ENCODE peak calls at places on chromosomes 3 and 15, in nine cellular contexts. One of them, this sample, is unnamed.

GRCh38 chr15:66498501-66499386 is 1.2 kb upstream of the SNAPC5 start:
- DNase-seq in MCF 10A: no peak
- DNase-seq in GM19239: no peak
- DNase-seq in NCI-H446 treated with DMSO at 0.1 percent for 48 hours: peak
- DNase-seq in hepatic stellate cell: no peak
- DNase-seq in effector CD4-positive, alpha-beta T cell: no peak
- DNase-seq in fibroblast of the aortic adventitia: peak
- DNase-seq in foreskin keratinocyte: no peak
- DNase-seq in stimulated activated CD4-positive, alpha-beta T cell treated with anti-CD3 and anti-CD28 coated beads, Interleukin-1b, Interleukin-23, amount 100 ng/mL, for 4 hours: no peak
- DNase-seq in this sample: no peak

GRCh38 chr3:71104090-71104489 is 479.4 kb downstream of the FOXP1 start:
- DNase-seq in stimulated activated CD4-positive, alpha-beta T cell treated with anti-CD3 and anti-CD28 coated beads, Interleukin-1b, Interleukin-23, amount 100 ng/mL, for 4 hours: no peak
- DNase-seq in fibroblast of the aortic adventitia: peak
- DNase-seq in NCI-H446 treated with DMSO at 0.1 percent for 48 hours: no peak
- DNase-seq in foreskin keratinocyte: no peak
- DNase-seq in effector CD4-positive, alpha-beta T cell: no peak
- DNase-seq in hepatic stellate cell: peak
- DNase-seq in GM19239: no peak
- DNase-seq in MCF 10A: no peak
- DNase-seq in this sample: no peak

GRCh38 chr3:123949606-123950005 is 11.4 kb downstream of the CCDC14 start:
- DNase-seq in stimulated activated CD4-positive, alpha-beta T cell treated with anti-CD3 and anti-CD28 coated beads, Interleukin-1b, Interleukin-23, amount 100 ng/mL, for 4 hours: no peak
- DNase-seq in hepatic stellate cell: peak
- DNase-seq in MCF 10A: no peak
- DNase-seq in GM19239: no peak
- DNase-seq in effector CD4-positive, alpha-beta T cell: no peak
- DNase-seq in fibroblast of the aortic adventitia: peak
- DNase-seq in NCI-H446 treated with DMSO at 0.1 percent for 48 hours: no peak
- DNase-seq in foreskin keratinocyte: peak
- DNase-seq in this sample: no peak

GRCh38 chr3:145182196-145182911 is 978.6 kb downstream of the PLOD2 start:
- DNase-seq in hepatic stellate cell: no peak
- DNase-seq in foreskin keratinocyte: no peak
- DNase-seq in GM19239: no peak
- DNase-seq in MCF 10A: no peak
- DNase-seq in NCI-H446 treated with DMSO at 0.1 percent for 48 hours: no peak
- DNase-seq in fibroblast of the aortic adventitia: peak
- DNase-seq in stimulated activated CD4-positive, alpha-beta T cell treated with anti-CD3 and anti-CD28 coated beads, Interleukin-1b, Interleukin-23, amount 100 ng/mL, for 4 hours: no peak
- DNase-seq in effector CD4-positive, alpha-beta T cell: no peak
- DNase-seq in this sample: no peak

GRCh38 chr3:112048911-112049310 is 14.4 kb downstream of the TMPRSS7 start:
- DNase-seq in hepatic stellate cell: no peak
- DNase-seq in GM19239: no peak
- DNase-seq in NCI-H446 treated with DMSO at 0.1 percent for 48 hours: no peak
- DNase-seq in effector CD4-positive, alpha-beta T cell: no peak
- DNase-seq in MCF 10A: no peak
- DNase-seq in stimulated activated CD4-positive, alpha-beta T cell treated with anti-CD3 and anti-CD28 coated beads, Interleukin-1b, Interleukin-23, amount 100 ng/mL, for 4 hours: no peak
- DNase-seq in foreskin keratinocyte: no peak
- DNase-seq in fibroblast of the aortic adventitia: no peak
- DNase-seq in this sample: no peak

GRCh38 chr3:46931631-46932441 is 44.7 kb downstream of the CCDC12 start:
- DNase-seq in effector CD4-positive, alpha-beta T cell: no peak
- DNase-seq in MCF 10A: no peak
- DNase-seq in stimulated activated CD4-positive, alpha-beta T cell treated with anti-CD3 and anti-CD28 coated beads, Interleukin-1b, Interleukin-23, amount 100 ng/mL, for 4 hours: no peak
- DNase-seq in hepatic stellate cell: peak
- DNase-seq in foreskin keratinocyte: no peak
- DNase-seq in fibroblast of the aortic adventitia: no peak
- DNase-seq in NCI-H446 treated with DMSO at 0.1 percent for 48 hours: no peak
- DNase-seq in GM19239: no peak
- DNase-seq in this sample: no peak

GRCh38 chr3:151178208-151178845 is 24.7 kb downstream of the GPR171 start:
- DNase-seq in NCI-H446 treated with DMSO at 0.1 percent for 48 hours: no peak
- DNase-seq in GM19239: no peak
- DNase-seq in MCF 10A: no peak
- DNase-seq in foreskin keratinocyte: no peak
- DNase-seq in fibroblast of the aortic adventitia: no peak
- DNase-seq in effector CD4-positive, alpha-beta T cell: no peak
- DNase-seq in hepatic stellate cell: no peak
- DNase-seq in stimulated activated CD4-positive, alpha-beta T cell treated with anti-CD3 and anti-CD28 coated beads, Interleukin-1b, Interleukin-23, amount 100 ng/mL, for 4 hours: no peak
- DNase-seq in this sample: no peak

GRCh38 chr3:38003371-38003816 is 12.8 kb downstream of the VILL start:
- DNase-seq in hepatic stellate cell: peak
- DNase-seq in GM19239: no peak
- DNase-seq in stimulated activated CD4-positive, alpha-beta T cell treated with anti-CD3 and anti-CD28 coated beads, Interleukin-1b, Interleukin-23, amount 100 ng/mL, for 4 hours: peak
- DNase-seq in fibroblast of the aortic adventitia: peak
- DNase-seq in effector CD4-positive, alpha-beta T cell: peak
- DNase-seq in NCI-H446 treated with DMSO at 0.1 percent for 48 hours: no peak
- DNase-seq in foreskin keratinocyte: no peak
- DNase-seq in MCF 10A: peak
- DNase-seq in this sample: no peak

GRCh38 chr15:41233367-41233771 is 2.3 kb downstream of the CHP1 start:
- DNase-seq in effector CD4-positive, alpha-beta T cell: no peak
- DNase-seq in NCI-H446 treated with DMSO at 0.1 percent for 48 hours: no peak
- DNase-seq in stimulated activated CD4-positive, alpha-beta T cell treated with anti-CD3 and anti-CD28 coated beads, Interleukin-1b, Interleukin-23, amount 100 ng/mL, for 4 hours: no peak
- DNase-seq in GM19239: no peak
- DNase-seq in MCF 10A: peak
- DNase-seq in hepatic stellate cell: peak
- DNase-seq in foreskin keratinocyte: peak
- DNase-seq in fibroblast of the aortic adventitia: peak
- DNase-seq in this sample: no peak

GRCh38 chr3:90024986-90025385 is 917.6 kb downstream of the EPHA3 start:
- DNase-seq in GM19239: no peak
- DNase-seq in foreskin keratinocyte: no peak
- DNase-seq in NCI-H446 treated with DMSO at 0.1 percent for 48 hours: no peak
- DNase-seq in fibroblast of the aortic adventitia: no peak
- DNase-seq in hepatic stellate cell: no peak
- DNase-seq in stimulated activated CD4-positive, alpha-beta T cell treated with anti-CD3 and anti-CD28 coated beads, Interleukin-1b, Interleukin-23, amount 100 ng/mL, for 4 hours: no peak
- DNase-seq in MCF 10A: no peak
- DNase-seq in effector CD4-positive, alpha-beta T cell: no peak
- DNase-seq in this sample: no peak

GRCh38 chr3:127233371-127233770 is 40.4 kb downstream of the PRR23E start:
- DNase-seq in foreskin keratinocyte: no peak
- DNase-seq in stimulated activated CD4-positive, alpha-beta T cell treated with anti-CD3 and anti-CD28 coated beads, Interleukin-1b, Interleukin-23, amount 100 ng/mL, for 4 hours: no peak
- DNase-seq in fibroblast of the aortic adventitia: no peak
- DNase-seq in GM19239: no peak
- DNase-seq in hepatic stellate cell: no peak
- DNase-seq in NCI-H446 treated with DMSO at 0.1 percent for 48 hours: no peak
- DNase-seq in MCF 10A: peak
- DNase-seq in effector CD4-positive, alpha-beta T cell: no peak
- DNase-seq in this sample: no peak

GRCh38 chr3:51887620-51888019 is 12.2 kb upstream of the IQCF5 start:
- DNase-seq in foreskin keratinocyte: peak
- DNase-seq in GM19239: no peak
- DNase-seq in NCI-H446 treated with DMSO at 0.1 percent for 48 hours: no peak
- DNase-seq in effector CD4-positive, alpha-beta T cell: no peak
- DNase-seq in fibroblast of the aortic adventitia: no peak
- DNase-seq in MCF 10A: peak
- DNase-seq in stimulated activated CD4-positive, alpha-beta T cell treated with anti-CD3 and anti-CD28 coated beads, Interleukin-1b, Interleukin-23, amount 100 ng/mL, for 4 hours: no peak
- DNase-seq in hepatic stellate cell: no peak
- DNase-seq in this sample: no peak

GRCh38 chr15:43792761-43793493 is 807 bp downstream of the SERF2 start:
- DNase-seq in effector CD4-positive, alpha-beta T cell: no peak
- DNase-seq in foreskin keratinocyte: no peak
- DNase-seq in NCI-H446 treated with DMSO at 0.1 percent for 48 hours: no peak
- DNase-seq in MCF 10A: peak
- DNase-seq in GM19239: no peak
- DNase-seq in fibroblast of the aortic adventitia: peak
- DNase-seq in hepatic stellate cell: peak
- DNase-seq in stimulated activated CD4-positive, alpha-beta T cell treated with anti-CD3 and anti-CD28 coated beads, Interleukin-1b, Interleukin-23, amount 100 ng/mL, for 4 hours: no peak
- DNase-seq in this sample: no peak

GRCh38 chr3:106194726-106195125 is 325.9 kb upstream of the CBLB start:
- DNase-seq in stimulated activated CD4-positive, alpha-beta T cell treated with anti-CD3 and anti-CD28 coated beads, Interleukin-1b, Interleukin-23, amount 100 ng/mL, for 4 hours: no peak
- DNase-seq in effector CD4-positive, alpha-beta T cell: no peak
- DNase-seq in GM19239: no peak
- DNase-seq in fibroblast of the aortic adventitia: no peak
- DNase-seq in foreskin keratinocyte: no peak
- DNase-seq in NCI-H446 treated with DMSO at 0.1 percent for 48 hours: no peak
- DNase-seq in hepatic stellate cell: no peak
- DNase-seq in MCF 10A: no peak
- DNase-seq in this sample: no peak

GRCh38 chr15:92936138-92936537 is 36.0 kb downstream of the CHD2 start:
- DNase-seq in foreskin keratinocyte: no peak
- DNase-seq in GM19239: no peak
- DNase-seq in fibroblast of the aortic adventitia: no peak
- DNase-seq in hepatic stellate cell: no peak
- DNase-seq in NCI-H446 treated with DMSO at 0.1 percent for 48 hours: no peak
- DNase-seq in effector CD4-positive, alpha-beta T cell: no peak
- DNase-seq in MCF 10A: no peak
- DNase-seq in stimulated activated CD4-positive, alpha-beta T cell treated with anti-CD3 and anti-CD28 coated beads, Interleukin-1b, Interleukin-23, amount 100 ng/mL, for 4 hours: no peak
- DNase-seq in this sample: no peak

GRCh38 chr15:31486506-31486905 is 159.9 kb downstream of the KLF13 start:
- DNase-seq in GM19239: no peak
- DNase-seq in stimulated activated CD4-positive, alpha-beta T cell treated with anti-CD3 and anti-CD28 coated beads, Interleukin-1b, Interleukin-23, amount 100 ng/mL, for 4 hours: no peak
- DNase-seq in MCF 10A: no peak
- DNase-seq in hepatic stellate cell: no peak
- DNase-seq in NCI-H446 treated with DMSO at 0.1 percent for 48 hours: no peak
- DNase-seq in effector CD4-positive, alpha-beta T cell: no peak
- DNase-seq in fibroblast of the aortic adventitia: no peak
- DNase-seq in foreskin keratinocyte: no peak
- DNase-seq in this sample: no peak

GRCh38 chr15:74412159-74412558 is 21.6 kb downstream of the SEMA7A start:
- DNase-seq in GM19239: no peak
- DNase-seq in fibroblast of the aortic adventitia: no peak
- DNase-seq in effector CD4-positive, alpha-beta T cell: no peak
- DNase-seq in stimulated activated CD4-positive, alpha-beta T cell treated with anti-CD3 and anti-CD28 coated beads, Interleukin-1b, Interleukin-23, amount 100 ng/mL, for 4 hours: no peak
- DNase-seq in hepatic stellate cell: no peak
- DNase-seq in NCI-H446 treated with DMSO at 0.1 percent for 48 hours: no peak
- DNase-seq in MCF 10A: no peak
- DNase-seq in foreskin keratinocyte: no peak
- DNase-seq in this sample: no peak

GRCh38 chr15:32943691-32944090 is 225.9 kb downstream of the GREM1 start:
- DNase-seq in foreskin keratinocyte: no peak
- DNase-seq in fibroblast of the aortic adventitia: peak
- DNase-seq in NCI-H446 treated with DMSO at 0.1 percent for 48 hours: no peak
- DNase-seq in effector CD4-positive, alpha-beta T cell: no peak
- DNase-seq in stimulated activated CD4-positive, alpha-beta T cell treated with anti-CD3 and anti-CD28 coated beads, Interleukin-1b, Interleukin-23, amount 100 ng/mL, for 4 hours: no peak
- DNase-seq in GM19239: no peak
- DNase-seq in MCF 10A: peak
- DNase-seq in hepatic stellate cell: no peak
- DNase-seq in this sample: no peak

GRCh38 chr3:96813134-96813819 is 1.1 kb upstream of the EPHA6 start:
- DNase-seq in MCF 10A: peak
- DNase-seq in NCI-H446 treated with DMSO at 0.1 percent for 48 hours: peak
- DNase-seq in effector CD4-positive, alpha-beta T cell: no peak
- DNase-seq in hepatic stellate cell: peak
- DNase-seq in fibroblast of the aortic adventitia: peak
- DNase-seq in stimulated activated CD4-positive, alpha-beta T cell treated with anti-CD3 and anti-CD28 coated beads, Interleukin-1b, Interleukin-23, amount 100 ng/mL, for 4 hours: peak
- DNase-seq in GM19239: peak
- DNase-seq in foreskin keratinocyte: peak
- DNase-seq in this sample: peak

GRCh38 chr3:45180051-45180450 is 33.9 kb upstream of the CDCP1 start:
- DNase-seq in GM19239: no peak
- DNase-seq in fibroblast of the aortic adventitia: peak
- DNase-seq in hepatic stellate cell: peak
- DNase-seq in MCF 10A: peak
- DNase-seq in effector CD4-positive, alpha-beta T cell: no peak
- DNase-seq in NCI-H446 treated with DMSO at 0.1 percent for 48 hours: no peak
- DNase-seq in stimulated activated CD4-positive, alpha-beta T cell treated with anti-CD3 and anti-CD28 coated beads, Interleukin-1b, Interleukin-23, amount 100 ng/mL, for 4 hours: no peak
- DNase-seq in foreskin keratinocyte: no peak
- DNase-seq in this sample: no peak

GRCh38 chr3:153614131-153614530 is 452.1 kb downstream of the RAP2B start:
- DNase-seq in MCF 10A: no peak
- DNase-seq in stimulated activated CD4-positive, alpha-beta T cell treated with anti-CD3 and anti-CD28 coated beads, Interleukin-1b, Interleukin-23, amount 100 ng/mL, for 4 hours: no peak
- DNase-seq in hepatic stellate cell: no peak
- DNase-seq in foreskin keratinocyte: no peak
- DNase-seq in NCI-H446 treated with DMSO at 0.1 percent for 48 hours: no peak
- DNase-seq in effector CD4-positive, alpha-beta T cell: no peak
- DNase-seq in GM19239: no peak
- DNase-seq in fibroblast of the aortic adventitia: no peak
- DNase-seq in this sample: no peak